ENCODE peak calls at places on chromosomes 4 and X, in six cellular contexts. M, Z, E, I, A and B are unnamed samples.

GRCh38 chr4:72119946-72120345 is 88.1 kb downstream of the NPFFR2 start:
- DNase-seq in A (no peak), Z (no peak), E (no peak), M (no peak), I (no peak), B (no peak)

GRCh38 chr4:1092026-1092982 is 21.1 kb downstream of the RNF212 start:
- DNase-seq in Z (no peak), I (no peak), E (no peak), A (no peak), M (no peak), B (no peak)

GRCh38 chr4:106795326-106795725 is 240.8 kb downstream of the DKK2 start:
- DNase-seq in Z (no peak), M (no peak), I (no peak), E (no peak), A (no peak), B (no peak)

GRCh38 chrX:101191217-101191750 is 28.3 kb upstream of the DRP2 start:
- DNase-seq in M (no peak), A (no peak), I (no peak), Z (no peak), E (no peak), B (peak; percentile 19)

GRCh38 chr4:167424338-167425256 is 190.3 kb upstream of the SPOCK3 start:
- DNase-seq in Z (no peak), E (no peak), I (no peak), A (no peak), M (no peak), B (no peak)

GRCh38 chr4:70734168-70734954 is 12.6 kb downstream of the RUFY3 start:
- DNase-seq in A (no peak), E (peak; percentile 35), M (no peak), Z (no peak), I (no peak), B (peak; percentile 85)

GRCh38 chrX:151384807-151385206 is 12.2 kb upstream of the VMA21 start:
- DNase-seq in Z (no peak), M (no peak), A (no peak), I (no peak), E (no peak), B (no peak)

GRCh38 chrX:2413969-2414368 is 86.8 kb downstream of the DHRSX start:
- DNase-seq in A (no peak), E (no peak), M (no peak), Z (no peak), I (no peak), B (no peak)

GRCh38 chr4:4423706-4424498 is 37.0 kb downstream of the NSG1 start:
- DNase-seq in A (no peak), M (no peak), I (no peak), E (no peak), Z (no peak), B (no peak)

GRCh38 chr4:3466691-3467600 is 3.8 kb downstream of the DOK7 start:
- DNase-seq in Z (no peak), E (no peak), M (no peak), I (no peak), A (no peak), B (no peak)

GRCh38 chrX:23901065-23901464 is 6.7 kb downstream of the APOO start:
- DNase-seq in E (peak; percentile 87), A (no peak), Z (peak; percentile 73), I (no peak), M (no peak), B (peak; percentile 86)

GRCh38 chrX:41258871-41259270 is 75.1 kb upstream of the DDX3X start:
- DNase-seq in Z (no peak), I (no peak), E (no peak), M (no peak), A (no peak), B (no peak)

GRCh38 chr4:54626113-54626512 is 31.6 kb upstream of the KIT start:
- DNase-seq in A (no peak), E (no peak), M (no peak), I (no peak), Z (no peak), B (no peak)

GRCh38 chr4:78100060-78100459 is 42.9 kb downstream of the FRAS1 start:
- DNase-seq in Z (no peak), M (no peak), E (no peak), I (no peak), A (no peak), B (no peak)

GRCh38 chr4:156827519-156827918 is 144.1 kb downstream of the PDGFC start:
- DNase-seq in M (no peak), I (no peak), Z (no peak), E (no peak), A (no peak), B (no peak)

GRCh38 chrX:146355440-146355839 is 454.1 kb upstream of the CXorf51B start:
- DNase-seq in I (no peak), A (no peak), E (no peak), M (no peak), Z (no peak), B (no peak)

GRCh38 chrX:121876316-121876715 is 828.9 kb downstream of the GLUD2 start:
- DNase-seq in A (no peak), Z (no peak), E (peak; percentile 23), M (no peak), I (no peak), B (no peak)

GRCh38 chrX:119150163-119151135 is 22.8 kb upstream of the KIAA1210 start:
- DNase-seq in M (no peak), A (no peak), Z (no peak), E (no peak), I (no peak), B (no peak)

GRCh38 chr4:102780476-102781144 is 19.8 kb upstream of the MANBA start:
- DNase-seq in E (peak; percentile 22), A (no peak), I (no peak), M (no peak), Z (no peak), B (no peak)

GRCh38 chr4:25818293-25819240 is 44.2 kb downstream of the SEL1L3 start:
- DNase-seq in M (no peak), A (no peak), E (peak; percentile 34), I (no peak), Z (no peak), B (no peak)

GRCh38 chr4:182142146-182143085 is 100.8 kb upstream of the TENM3 start:
- DNase-seq in M (no peak), E (peak; percentile 16), A (no peak), I (no peak), Z (no peak), B (no peak)

GRCh38 chr4:47071863-47072441 is 40.6 kb downstream of the GABRB1 start:
- DNase-seq in E (peak; percentile 73), I (no peak), A (no peak), Z (no peak), M (no peak), B (peak; percentile 58)

GRCh38 chr4:76198411-76199237 is 15.0 kb downstream of the SCARB2 start:
- DNase-seq in M (no peak), Z (no peak), A (peak; percentile 19), E (peak; percentile 26), I (peak; percentile 79), B (peak; percentile 95)

GRCh38 chr4:158873795-158874359 is 105.1 kb downstream of the FNIP2 start:
- DNase-seq in I (no peak), M (no peak), A (no peak), E (peak; percentile 84), Z (peak; percentile 15), B (peak; percentile 52)

GRCh38 chr4:3401436-3402171 is 40.2 kb upstream of the HGFAC start:
- DNase-seq in M (no peak), A (no peak), Z (no peak), E (no peak), I (no peak), B (no peak)

GRCh38 chr4:72900952-72901351 is 168.6 kb downstream of the COX18 start:
- DNase-seq in M (no peak), I (no peak), Z (no peak), E (no peak), A (no peak), B (no peak)